ENCODE peak calls at places on chromosomes 2 and 18, in seven cellular contexts. R is GM23338; Z is CD4-positive, alpha-beta memory T cell; X is adrenal gland; Y is left ventricle myocardium inferior; L is sigmoid colon; T is tibial artery. A is an unnamed sample. For H3K4me1, the result is how much of the 10 kb centered on the place peaks cover.

GRCh38 chr18:49899647-49900330 is 86.5 kb upstream of the ACAA2 start:
- DNase-seq in R (peak), Y (no peak), L (no peak), T (no peak), Z (no peak), X (no peak), A (no peak)

GRCh38 chr2:27973592-27973991 is 83.1 kb downstream of the BABAM2 start:
- DNase-seq in Z (no peak), R (peak), Y (no peak), L (no peak), T (no peak), X (no peak), A (no peak)

GRCh38 chr2:66462196-66462825 is 27.4 kb downstream of the MEIS1 start:
- DNase-seq in Z (no peak), Y (no peak), L (no peak), X (no peak), T (no peak), R (no peak), A (no peak)

GRCh38 chr2:72031346-72032115 is 116.1 kb downstream of the CYP26B1 start:
- DNase-seq in R (peak), Y (no peak), T (peak), Z (no peak), L (no peak), X (no peak), A (peak)

GRCh38 chr2:134310450-134311079 is 56.7 kb downstream of the MGAT5 start:
- DNase-seq in X (no peak), T (peak), R (no peak), L (no peak), Z (no peak), Y (no peak), A (no peak)

GRCh38 chr18:36697905-36698304 is 130.9 kb downstream of the TPGS2 start:
- DNase-seq in L (no peak), X (no peak), R (no peak), Y (no peak), Z (no peak), T (no peak), A (no peak)

GRCh38 chr2:39524756-39525635 is 87.9 kb upstream of the MAP4K3 start:
- DNase-seq in R (no peak), Y (no peak), T (no peak), X (no peak), L (no peak), Z (no peak), A (no peak)

GRCh38 chr2:158984554-158985207 is 16.2 kb downstream of the TANC1 start:
- DNase-seq in L (no peak), R (peak), Z (no peak), Y (peak), X (no peak), T (no peak), A (no peak)

GRCh38 chr18:38972571-38972970 is 1407.0 kb upstream of the CELF4 start:
- DNase-seq in Z (no peak), R (no peak), X (no peak), T (no peak), L (no peak), Y (no peak), A (no peak)

GRCh38 chr18:36590621-36591580 is 237.9 kb downstream of the TPGS2 start:
- DNase-seq in R (no peak), L (no peak), X (no peak), Z (no peak), Y (no peak), T (no peak), A (no peak)

GRCh38 chr18:53544926-53545325 is 679.5 kb downstream of the MBD2 start:
- DNase-seq in Z (no peak), X (no peak), L (no peak), R (peak), Y (no peak), T (no peak), A (no peak)

GRCh38 chr2:15860760-15861159 is 79.6 kb upstream of the MYCN start:
- DNase-seq in Y (no peak), L (no peak), T (no peak), X (no peak), Z (no peak), R (peak), A (no peak)

GRCh38 chr2:64296695-64297346 is 152.6 kb upstream of the PELI1 start:
- DNase-seq in X (no peak), R (no peak), L (no peak), Z (no peak), Y (no peak), T (no peak), A (no peak)

GRCh38 chr2:1664076-1664605 is 80.2 kb downstream of the PXDN start:
- DNase-seq in X (no peak), Y (no peak), T (no peak), Z (no peak), L (peak), R (no peak), A (no peak)

GRCh38 chr2:10773841-10774341 is 38.7 kb downstream of the PDIA6 start:
- DNase-seq in Z (no peak), Y (no peak), T (no peak), X (no peak), R (no peak), L (peak), A (no peak)

GRCh38 chr2:184555352-184555751 is 43.0 kb upstream of the ZNF804A start:
- DNase-seq in T (no peak), X (no peak), Y (no peak), R (no peak), L (no peak), Z (no peak), A (no peak)

GRCh38 chr2:220178991-220179695 is 551.7 kb downstream of the SLC4A3 start:
- DNase-seq in X (no peak), L (no peak), R (no peak), Z (no peak), T (no peak), Y (no peak), A (no peak)

GRCh38 chr18:48937869-48938750 is 12.7 kb downstream of the SMAD7 start:
- DNase-seq in T (no peak), X (no peak), Z (no peak), L (no peak), Y (no peak), R (no peak), A (no peak)

GRCh38 chr18:13235981-13236380 is 17.4 kb downstream of the LDLRAD4 start:
- DNase-seq in X (no peak), Z (no peak), Y (peak), T (peak), L (peak), R (no peak), A (no peak)

GRCh38 chr2:38315707-38316333 is 61.3 kb downstream of the ATL2 start:
- DNase-seq in Z (peak), X (peak), T (no peak), Y (no peak), L (no peak), R (peak), A (no peak)

GRCh38 chr2:128503358-128504241 is 184.9 kb upstream of the HS6ST1 start:
- DNase-seq in Z (no peak), T (peak), X (no peak), Y (no peak), R (no peak), L (no peak), A (no peak)

GRCh38 chr2:17245921-17246320 is 272.3 kb downstream of the RAD51AP2 start:
- DNase-seq in Y (no peak), X (no peak), T (no peak), Z (no peak), L (no peak), R (no peak), A (no peak)

GRCh38 chr2:151840216-151840691 is 12.0 kb upstream of the ARL5A start:
- DNase-seq in R (no peak), T (no peak), X (no peak), L (no peak), Y (no peak), Z (no peak), A (no peak)

GRCh38 chr2:96218508-96219131 is 10.0 kb upstream of the STARD7 start:
- DNase-seq in Z (no peak), X (no peak), T (no peak), L (no peak), Y (no peak), R (no peak), A (no peak)

GRCh38 chr2:96213379-96213778 is 4.8 kb upstream of the STARD7 start:
- DNase-seq in R (peak), Y (no peak), L (no peak), T (no peak), Z (no peak), X (no peak), A (no peak)

GRCh38 chr2:96212336-96212735 is 3.7 kb upstream of the STARD7 start:
- DNase-seq in Z (no peak), R (no peak), X (no peak), Y (no peak), T (no peak), L (no peak), A (no peak)

GRCh38 chr2:96209729-96210085 is 1.1 kb upstream of the STARD7 start:
- DNase-seq in L (no peak), Y (no peak), T (no peak), Z (no peak), R (no peak), X (no peak), A (no peak)

GRCh38 chr2:96214554-96214953 is 5.9 kb upstream of the STARD7 start:
- DNase-seq in X (peak), Z (no peak), Y (no peak), L (no peak), T (no peak), R (no peak), A (no peak)
- H3K4me1 ChIP-seq in X (under half), Z (under half), Y (under half), L (under half), T (under half), R (under half), A (under half)

DNA sequence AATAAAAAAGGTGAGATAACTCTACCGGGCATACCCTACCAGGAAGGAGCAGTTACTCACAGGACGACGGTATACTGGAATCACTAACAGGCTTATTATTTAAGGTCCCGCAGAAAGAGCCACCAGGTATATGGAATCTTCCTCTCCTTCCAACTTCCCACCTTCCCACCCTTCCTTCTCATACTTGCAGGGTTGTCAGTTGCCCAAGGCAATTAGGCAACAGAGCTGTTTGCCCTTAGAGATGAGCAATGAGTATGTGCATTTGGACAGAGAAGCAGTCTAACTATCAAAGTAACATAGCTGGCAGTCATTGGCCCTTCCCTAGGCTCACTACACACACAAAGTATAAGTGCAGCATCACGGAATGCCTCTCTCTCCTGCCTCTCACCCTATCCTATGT is 32.1 kb upstream of the EVA1A start:
- DNase-seq in Z (no peak), L (no peak), T (no peak), X (no peak), Y (no peak), R (no peak), A (no peak)
- H3K4me1 ChIP-seq in Z (under half), L (under half), T (under half), X (under half), Y (under half), R (under half), A (under half)

GRCh38 chr2:189171956-189172609 is 7.5 kb downstream of the COL5A2 start:
- DNase-seq in Y (no peak), L (no peak), T (no peak), Z (no peak), R (no peak), X (no peak), A (no peak)
- H3K4me1 ChIP-seq in Y (under half), L (half or more), T (under half), Z (under half), R (under half), X (under half), A (under half)

GRCh38 chr2:47083886-47084682 is 71.0 kb downstream of the STPG4 start:
- DNase-seq in L (peak), X (peak), T (peak), R (no peak), Y (peak), Z (no peak), A (no peak)
- H3K4me1 ChIP-seq in L (under half), X (under half), T (under half), R (under half), Y (half or more), Z (under half), A (under half)

DNA sequence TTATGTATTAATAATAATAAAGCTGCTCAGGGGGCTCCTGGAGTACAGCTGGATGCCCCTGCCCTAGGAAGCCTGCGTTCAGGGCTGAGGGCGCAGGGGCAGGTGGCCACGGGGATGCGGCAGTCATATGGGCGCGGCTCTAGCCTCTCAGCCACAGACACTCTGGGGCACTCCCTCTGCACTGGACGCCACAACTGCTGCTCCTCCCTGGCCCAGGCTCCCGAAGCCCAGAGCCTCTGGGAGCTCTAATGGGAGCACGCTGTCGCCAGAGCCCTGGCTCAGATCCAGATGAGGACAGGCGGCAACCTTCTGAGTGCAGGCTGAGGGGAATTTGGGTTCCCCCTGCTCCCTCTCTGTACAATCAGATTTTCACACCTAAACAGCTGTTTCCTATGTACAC is 93.6 kb downstream of the MTCL1 start:
- DNase-seq in Y (no peak), T (no peak), L (no peak), Z (no peak), X (no peak), R (no peak), A (peak)
- H3K4me1 ChIP-seq in Y (under half), T (under half), L (half or more), Z (under half), X (under half), R (under half), A (under half)

DNA sequence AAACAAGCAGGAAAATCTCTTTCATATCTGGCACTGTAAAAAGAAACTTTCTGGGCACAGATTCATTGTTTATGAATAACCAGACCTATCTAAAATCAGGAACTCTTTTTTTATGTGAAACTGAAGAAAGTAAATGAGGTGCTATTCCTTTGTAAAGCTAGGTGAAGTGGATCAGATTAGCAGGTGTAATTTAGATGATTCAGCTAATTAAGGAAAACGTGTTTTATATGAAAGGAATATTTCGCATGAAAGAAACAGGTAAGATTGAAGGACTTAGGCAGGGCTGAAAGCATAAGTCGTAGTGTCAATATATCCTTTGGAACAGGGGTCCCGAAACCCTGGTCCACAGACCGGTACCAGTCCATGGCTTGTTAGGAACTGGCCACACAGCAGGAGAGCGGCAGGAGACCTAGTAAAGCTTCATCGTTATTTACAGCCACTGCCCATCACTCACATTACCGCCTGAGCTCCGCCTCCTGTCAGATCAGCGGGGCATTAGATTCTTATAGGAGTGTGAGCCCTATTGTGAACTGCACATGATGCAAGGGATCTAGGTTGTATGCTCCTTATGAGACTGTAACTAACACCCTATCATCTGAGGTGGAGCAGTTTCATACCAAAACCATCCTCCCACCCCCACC is 20.3 kb upstream of the XIRP2 start:
- DNase-seq in T (no peak), X (no peak), Y (no peak), R (peak), L (no peak), Z (no peak), A (no peak)
- H3K4me1 ChIP-seq in T (under half), X (under half), Y (under half), R (under half), L (under half), Z (under half), A (under half)

GRCh38 chr2:187982668-187983067 is 309.0 kb upstream of the GULP1 start:
- DNase-seq in T (no peak), Z (no peak), X (peak), L (no peak), Y (peak), R (no peak), A (no peak)

GRCh38 chr2:187986392-187987105 is 305.1 kb upstream of the GULP1 start:
- DNase-seq in T (no peak), X (no peak), R (no peak), L (no peak), Y (no peak), Z (no peak), A (no peak)

GRCh38 chr2:187988348-187988747 is 303.3 kb upstream of the GULP1 start:
- DNase-seq in Y (no peak), L (no peak), R (peak), Z (no peak), T (no peak), X (no peak), A (no peak)

GRCh38 chr2:187985923-187986322 is 305.8 kb upstream of the GULP1 start:
- DNase-seq in Y (no peak), Z (no peak), R (peak), T (no peak), X (no peak), L (no peak), A (no peak)

GRCh38 chr2:187985195-187985594 is 306.5 kb upstream of the GULP1 start:
- DNase-seq in X (no peak), R (no peak), Y (no peak), L (no peak), T (no peak), Z (no peak), A (no peak)
- H3K4me1 ChIP-seq in X (under half), R (under half), Y (under half), L (under half), T (under half), Z (under half), A (under half)

DNA sequence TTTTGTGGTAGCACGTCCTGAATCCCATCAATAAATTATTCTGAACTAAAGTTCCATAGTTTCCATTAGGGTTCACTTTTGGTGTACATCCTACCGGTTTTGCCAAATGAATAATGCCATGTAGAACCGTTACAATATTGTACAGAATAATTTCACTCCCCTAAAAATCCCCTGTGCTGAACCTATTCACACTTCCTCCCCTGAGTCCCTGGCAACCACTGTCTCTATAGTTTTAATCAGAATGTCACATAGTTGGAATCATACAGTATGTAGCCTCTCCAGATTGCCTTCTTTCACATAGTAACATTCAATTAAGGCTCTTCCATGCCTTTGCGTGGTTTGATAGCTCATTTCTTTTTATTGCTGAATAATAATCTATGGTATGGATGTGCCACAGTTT is 9.6 kb upstream of the CASP8 start:
- DNase-seq in R (no peak), T (no peak), L (no peak), Y (no peak), Z (no peak), X (no peak), A (no peak)
- H3K4me1 ChIP-seq in R (under half), T (under half), L (under half), Y (under half), Z (half or more), X (under half), A (under half)